ENCODE peak calls at places on chromosomes 7 and 10, in six cellular contexts. X is iPS DF 6.9, Y is cardiac fibroblast, D is H1, R is lower lobe of right lung, W is psoas muscle. L is an unnamed sample.

GRCh38 chr7:51316666-51317581 is at the start of gene COBL:
- DNase-seq in X (no peak), Y (peak), D (no peak), R (peak), W (peak), L (no peak)

GRCh38 chr7:138945806-138946205 is 35.4 kb downstream of the KIAA1549 start:
- DNase-seq in X (no peak), Y (no peak), D (no peak), R (no peak), W (no peak), L (no peak)

GRCh38 chr10:86411281-86411841 is 44.8 kb upstream of the GRID1 start:
- DNase-seq in X (no peak), Y (peak), D (no peak), R (no peak), W (no peak), L (peak)

GRCh38 chr10:79013406-79013805 is 55.4 kb upstream of the ZMIZ1 start:
- DNase-seq in X (no peak), Y (no peak), D (no peak), R (no peak), W (no peak), L (no peak)

GRCh38 chr7:38217672-38218071 is 39.6 kb downstream of the STARD3NL start:
- DNase-seq in X (no peak), Y (no peak), D (no peak), R (no peak), W (no peak), L (no peak)

GRCh38 chr7:26995664-26996063 is 100.1 kb downstream of the HOXA1 start:
- DNase-seq in X (no peak), Y (no peak), D (no peak), R (no peak), W (no peak), L (no peak)

GRCh38 chr7:2100278-2101205 is 132.2 kb downstream of the MAD1L1 start:
- DNase-seq in X (no peak), Y (no peak), D (no peak), R (no peak), W (no peak), L (no peak)

GRCh38 chr7:120464104-120464503 is 191.1 kb downstream of the KCND2 start:
- DNase-seq in X (no peak), Y (no peak), D (no peak), R (no peak), W (no peak), L (no peak)

GRCh38 chr7:2862831-2863361 is 18.8 kb upstream of the GNA12 start:
- DNase-seq in X (no peak), Y (peak), D (no peak), R (no peak), W (peak), L (no peak)

GRCh38 chr7:98568891-98569290 is 48.2 kb upstream of the NPTX2 start:
- DNase-seq in X (no peak), Y (peak), D (no peak), R (no peak), W (no peak), L (no peak)

GRCh38 chr10:75097666-75098285 is 13.7 kb upstream of the SAMD8 start:
- DNase-seq in X (no peak), Y (peak), D (no peak), R (no peak), W (no peak), L (no peak)

GRCh38 chr10:47452495-47453434 is 31.1 kb downstream of the ANXA8 start:
- DNase-seq in X (no peak), Y (no peak), D (no peak), R (peak), W (no peak), L (no peak)

GRCh38 chr10:11866199-11866925 is 43.2 kb downstream of the PROSER2 start:
- DNase-seq in X (no peak), Y (no peak), D (no peak), R (no peak), W (no peak), L (no peak)

GRCh38 chr10:124356706-124357582 is 61.8 kb downstream of the OAT start:
- DNase-seq in X (no peak), Y (no peak), D (no peak), R (no peak), W (no peak), L (no peak)

GRCh38 chr7:23472974-23473847 is 2.9 kb upstream of the IGF2BP3 start:
- DNase-seq in X (no peak), Y (no peak), D (no peak), R (no peak), W (no peak), L (no peak)

GRCh38 chr7:7732566-7733290 is 14.3 kb upstream of the RPA3 start:
- DNase-seq in X (no peak), Y (peak), D (no peak), R (no peak), W (no peak), L (no peak)

GRCh38 chr7:138926241-138926612 is 55.0 kb downstream of the KIAA1549 start:
- DNase-seq in X (no peak), Y (no peak), D (no peak), R (no peak), W (no peak), L (no peak)

GRCh38 chr10:2980116-2980515 is 87.2 kb upstream of the PFKP start:
- DNase-seq in X (no peak), Y (no peak), D (no peak), R (no peak), W (no peak), L (no peak)

GRCh38 chr10:60138026-60138425 is 231.7 kb upstream of the CCDC6 start:
- DNase-seq in X (no peak), Y (no peak), D (no peak), R (no peak), W (no peak), L (no peak)

GRCh38 chr10:60138842-60139241 is 232.5 kb upstream of the CCDC6 start:
- DNase-seq in X (no peak), Y (no peak), D (no peak), R (no peak), W (no peak), L (no peak)

GRCh38 chr10:60139798-60140566 is 233.6 kb upstream of the CCDC6 start:
- DNase-seq in X (no peak), Y (peak), D (no peak), R (no peak), W (no peak), L (no peak)

GRCh38 chr10:60140681-60141632 is 234.6 kb upstream of the CCDC6 start:
- DNase-seq in X (peak), Y (peak), D (no peak), R (no peak), W (no peak), L (peak)

DNA sequence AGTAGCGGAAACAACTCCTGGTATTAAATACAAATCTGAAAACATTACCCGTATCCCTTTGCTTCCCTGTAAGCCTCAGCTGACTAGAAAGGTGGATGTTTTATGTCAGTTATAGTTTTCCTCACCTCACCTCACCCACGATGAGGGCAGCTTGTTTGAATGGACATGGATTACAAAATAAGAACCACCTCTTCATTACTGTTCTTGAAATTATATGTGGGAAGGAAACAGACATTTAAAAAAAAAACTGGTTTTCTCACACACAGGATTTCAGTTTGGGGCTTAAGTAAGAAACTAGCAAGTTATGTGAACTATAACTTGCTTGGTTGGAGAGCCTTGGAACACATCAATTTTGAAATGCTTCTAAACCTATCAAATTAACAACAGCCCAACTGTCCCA is 232.9 kb upstream of the CCDC6 start:
- DNase-seq in X (no peak), Y (no peak), D (no peak), R (no peak), W (no peak), L (no peak)
- H3K4me3 ChIP-seq in X (peak), Y (no peak), D (peak), R (no peak), W (peak), L (peak)

DNA sequence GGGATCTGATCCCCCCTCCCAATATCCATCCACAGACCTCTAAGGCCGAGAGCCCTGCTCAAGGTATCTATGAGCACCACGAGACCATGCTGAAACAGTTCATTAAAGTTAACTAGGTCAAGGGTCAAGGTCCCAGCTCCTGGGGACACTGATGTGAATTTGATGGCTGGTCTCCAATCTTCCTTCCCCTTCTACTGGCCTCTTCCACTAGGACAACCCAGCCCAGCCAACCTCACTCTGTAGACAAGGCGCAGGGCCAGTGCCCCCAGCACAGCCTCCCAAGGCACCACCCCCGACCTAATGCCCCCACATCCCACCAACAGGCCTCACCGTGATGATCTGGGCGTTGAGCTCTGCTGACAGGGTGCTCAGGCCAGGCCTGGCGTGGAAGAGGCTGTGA is 15.6 kb downstream of the RRP12 start:
- DNase-seq in X (no peak), Y (no peak), D (no peak), R (no peak), W (no peak), L (no peak)
- H3K4me3 ChIP-seq in X (no peak), Y (no peak), D (no peak), R (no peak), W (no peak), L (no peak)

DNA sequence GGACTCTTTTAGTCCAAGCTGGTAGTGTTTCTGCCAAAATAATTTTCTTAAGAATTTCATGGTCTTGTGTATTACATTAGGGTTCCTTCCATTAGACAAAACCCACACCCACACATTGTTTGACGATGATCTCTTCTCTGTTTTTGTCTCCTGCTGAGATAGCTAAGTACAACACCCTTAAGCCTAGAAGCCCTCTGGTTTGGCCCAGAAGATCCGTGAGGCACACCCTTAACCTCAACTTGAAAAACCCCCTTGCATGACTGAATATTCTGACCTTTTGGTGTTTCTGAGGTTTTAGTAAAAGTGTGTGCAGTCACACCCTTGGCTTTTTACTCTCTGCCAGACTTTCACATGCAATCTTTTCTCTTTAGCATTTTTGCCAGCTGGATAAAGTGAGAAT is 29.3 kb upstream of the ERCC6 start:
- DNase-seq in X (no peak), Y (peak), D (no peak), R (no peak), W (no peak), L (no peak)
- H3K4me3 ChIP-seq in X (no peak), Y (no peak), D (no peak), R (no peak), W (no peak), L (no peak)

DNA sequence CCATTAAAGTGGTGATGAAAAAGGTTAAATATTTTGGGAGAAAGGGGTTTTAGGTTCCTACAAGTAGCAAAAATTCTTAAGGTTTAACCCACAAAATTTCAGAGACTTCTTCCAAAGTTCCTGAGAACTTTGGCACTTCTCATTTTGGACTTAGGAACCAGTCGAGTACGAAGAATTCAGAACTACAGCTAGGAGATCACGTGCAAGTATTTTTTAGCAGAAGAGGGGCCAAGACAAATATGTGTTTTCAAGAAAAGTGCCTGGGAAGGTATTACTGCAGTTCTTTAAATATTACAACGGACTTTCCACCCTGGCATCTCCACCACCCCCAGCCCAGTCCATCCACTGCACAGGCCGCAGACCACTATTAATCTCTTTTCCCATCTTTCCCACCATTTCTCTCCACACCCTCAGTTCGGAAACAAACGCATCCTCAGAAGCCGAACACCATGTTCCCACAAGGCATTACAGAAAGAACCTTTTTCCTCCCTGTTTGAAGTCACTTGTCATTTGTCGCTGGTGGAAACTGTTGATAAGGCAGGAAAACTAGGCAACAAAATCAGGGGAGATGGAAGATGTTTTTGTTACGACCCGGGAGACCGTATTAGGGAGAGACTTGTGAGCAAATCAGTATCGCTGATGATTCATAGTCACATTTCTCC is 7.1 kb downstream of the INHBA start:
- DNase-seq in X (no peak), Y (peak), D (no peak), R (no peak), W (no peak), L (no peak)
- H3K4me3 ChIP-seq in X (no peak), Y (peak), D (no peak), R (peak), W (peak), L (peak)

L was measured in uterus.